ENCODE peak calls at places on chromosomes 2 and 18, in ten cellular contexts. X is effector memory CD4-positive, alpha-beta T cell; K is spleen; V is naive thymus-derived CD4-positive, alpha-beta T cell; S is CD8-positive, alpha-beta T cell; A is CD8-positive, alpha-beta memory T cell; I is AG04450; W is right cardiac atrium; H is PC-3; T is K562. Z is an unnamed sample.

GRCh38 chr2:109087055-109087663 is 41.8 kb upstream of the SH3RF3 start:
- DNase-seq in X (no peak), K (no peak), V (no peak), S (no peak), A (no peak), I (no peak), W (no peak), H (no peak), T (no peak), Z (no peak)

GRCh38 chr2:205405752-205406151 is 276.5 kb upstream of the NRP2 start:
- DNase-seq in X (no peak), K (no peak), V (no peak), S (no peak), A (no peak), I (peak; percentile 72), W (no peak), H (peak; percentile 64), T (no peak), Z (no peak)

GRCh38 chr2:37367310-37367709 is 22.9 kb downstream of the QPCT start:
- DNase-seq in X (no peak), K (no peak), V (no peak), S (no peak), A (no peak), I (no peak), W (no peak), H (no peak), T (no peak), Z (no peak)

GRCh38 chr2:160308915-160309314 is 108.8 kb upstream of the ITGB6 start:
- DNase-seq in X (no peak), K (no peak), V (no peak), S (no peak), A (no peak), I (no peak), W (no peak), H (peak; percentile 64), T (no peak), Z (no peak)

GRCh38 chr18:47756364-47757016 is 174.0 kb downstream of the SMAD2 start:
- DNase-seq in X (peak; percentile 14), K (peak; percentile 85), V (peak; percentile 13), S (no peak), A (no peak), I (no peak), W (peak; percentile 78), H (peak; percentile 51), T (peak; percentile 56), Z (no peak)

GRCh38 chr18:52341617-52342381 is 1.8 kb downstream of the DCC start:
- DNase-seq in X (no peak), K (no peak), V (no peak), S (no peak), A (no peak), I (no peak), W (peak; percentile 29), H (no peak), T (no peak), Z (peak; percentile 60)

GRCh38 chr2:203949228-203949627 is 12.7 kb downstream of the ICOS start:
- DNase-seq in X (no peak), K (no peak), V (no peak), S (no peak), A (peak; percentile 49), I (no peak), W (no peak), H (peak; percentile 10), T (no peak), Z (no peak)

GRCh38 chr2:58991357-58991756 is 750.2 kb upstream of the FANCL start:
- DNase-seq in X (no peak), K (no peak), V (no peak), S (no peak), A (no peak), I (no peak), W (no peak), H (no peak), T (no peak), Z (no peak)

GRCh38 chr2:15840173-15840572 is 100.2 kb upstream of the MYCN start:
- DNase-seq in X (no peak), K (no peak), V (no peak), S (no peak), A (no peak), I (no peak), W (no peak), H (peak; percentile 56), T (no peak), Z (no peak)

GRCh38 chr2:3470166-3470651 is 49.1 kb downstream of the ADI1 start:
- DNase-seq in X (no peak), K (peak; percentile 45), V (no peak), S (no peak), A (no peak), I (peak; percentile 76), W (peak; percentile 95), H (no peak), T (no peak), Z (peak; percentile 43)

GRCh38 chr2:127185093-127185492 is 35.0 kb downstream of the CYP27C1 start:
- DNase-seq in X (no peak), K (peak; percentile 69), V (no peak), S (peak; percentile 42), A (no peak), I (no peak), W (no peak), H (no peak), T (peak; percentile 33), Z (no peak)

GRCh38 chr2:141641462-141641861 is 489.4 kb downstream of the LRP1B start:
- DNase-seq in X (no peak), K (no peak), V (no peak), S (no peak), A (no peak), I (no peak), W (no peak), H (peak; percentile 85), T (no peak), Z (no peak)

GRCh38 chr2:170307988-170308387 is 130.0 kb downstream of the MYO3B start:
- DNase-seq in X (no peak), K (no peak), V (no peak), S (no peak), A (no peak), I (no peak), W (no peak), H (no peak), T (no peak), Z (no peak)

GRCh38 chr2:158953454-158953853 is 15.0 kb upstream of the TANC1 start:
- DNase-seq in X (no peak), K (no peak), V (no peak), S (no peak), A (no peak), I (no peak), W (no peak), H (peak; percentile 3), T (no peak), Z (no peak)

GRCh38 chr2:37105150-37105549 is 20.8 kb downstream of the GPATCH11 start:
- DNase-seq in X (no peak), K (no peak), V (no peak), S (no peak), A (no peak), I (no peak), W (no peak), H (no peak), T (no peak), Z (no peak)

GRCh38 chr18:9876867-9877654 is 8.7 kb upstream of the TXNDC2 start:
- DNase-seq in X (no peak), K (no peak), V (no peak), S (no peak), A (no peak), I (peak; percentile 78), W (no peak), H (peak; percentile 13), T (peak; percentile 98), Z (no peak)

GRCh38 chr2:158967114-158967730 is 1.2 kb upstream of the TANC1 start:
- DNase-seq in X (no peak), K (no peak), V (no peak), S (no peak), A (no peak), I (no peak), W (peak; percentile 70), H (no peak), T (no peak), Z (peak; percentile 58)

DNA sequence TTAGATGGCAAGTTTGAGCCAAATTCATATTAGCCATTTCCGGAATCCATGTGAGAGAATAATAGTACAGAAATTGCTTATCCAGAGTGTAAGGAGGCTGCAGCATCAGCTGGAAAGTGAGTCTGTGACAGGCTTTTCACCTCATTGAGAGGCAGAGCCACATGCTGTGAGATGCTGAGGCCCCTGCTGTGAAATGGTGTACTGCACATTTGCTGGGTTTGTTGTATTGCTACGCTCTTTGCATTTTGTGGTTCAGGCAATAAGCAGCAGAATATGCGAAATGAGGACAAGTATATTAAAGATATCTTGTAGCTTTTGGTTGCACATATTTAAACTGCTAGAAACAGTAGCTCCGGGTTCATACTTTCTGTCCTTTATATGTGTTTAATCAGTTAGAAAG is 37.0 kb downstream of the NABP1 start:
- DNase-seq in X (no peak), K (no peak), V (no peak), S (no peak), A (no peak), I (no peak), W (no peak), H (no peak), T (no peak), Z (no peak)
- H3K27ac ChIP-seq in X (no peak overlapping the region), K (no peak overlapping the region), V (no peak overlapping the region), S (no peak overlapping the region), A (no peak overlapping the region), I (no peak overlapping the region), W (no peak overlapping the region), H (no peak overlapping the region), T (no peak overlapping the region), Z (no peak overlapping the region)

DNA sequence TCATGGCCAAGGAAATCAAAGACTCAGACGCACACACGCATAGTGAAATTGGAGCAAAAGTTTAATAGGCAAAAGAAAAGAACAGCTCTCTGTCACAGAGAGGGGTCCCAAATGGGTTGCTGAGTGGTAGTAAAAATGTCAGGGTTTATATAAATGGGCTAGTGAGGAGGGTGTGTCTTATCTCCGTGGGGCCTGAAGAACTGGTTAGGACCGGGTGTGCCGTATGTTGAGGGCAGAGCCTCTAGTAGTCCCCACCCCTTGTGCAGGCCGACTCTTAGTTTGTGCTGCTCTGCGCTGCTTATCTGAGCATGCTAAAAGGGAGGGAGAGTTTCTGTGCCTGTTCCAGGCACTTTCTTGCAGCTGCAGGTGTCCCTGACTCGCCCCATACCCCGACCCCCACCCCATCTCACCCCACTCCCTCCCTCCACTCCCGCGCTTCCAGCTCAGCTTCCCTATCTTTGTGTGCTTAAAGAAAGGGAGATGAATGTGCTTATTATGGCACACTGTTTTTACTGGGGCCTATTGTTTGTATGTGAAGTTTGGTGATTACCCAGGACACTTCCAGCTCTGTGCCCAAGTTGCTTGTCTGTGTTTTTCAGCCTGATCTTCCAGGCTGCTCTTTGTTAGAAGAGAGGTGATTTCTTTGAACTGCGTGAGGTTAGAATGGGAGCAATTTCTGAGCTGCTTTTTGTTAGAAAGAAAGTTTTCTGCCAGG is 167.4 kb downstream of the SPAG16 start:
- DNase-seq in X (no peak), K (no peak), V (no peak), S (no peak), A (no peak), I (no peak), W (peak; percentile 22), H (no peak), T (no peak), Z (no peak)
- H3K27ac ChIP-seq in X (no peak overlapping the region), K (no peak overlapping the region), V (no peak overlapping the region), S (no peak overlapping the region), A (no peak overlapping the region), I (no peak overlapping the region), W (no peak overlapping the region), H (no peak overlapping the region), T (no peak overlapping the region), Z (no peak overlapping the region)

GRCh38 chr2:39466311-39466710 is 29.2 kb upstream of the MAP4K3 start:
- DNase-seq in X (no peak), K (no peak), V (no peak), S (no peak), A (no peak), I (no peak), W (no peak), H (no peak), T (no peak), Z (no peak)
- H3K27ac ChIP-seq in X (no peak overlapping the region), K (no peak overlapping the region), V (no peak overlapping the region), S (no peak overlapping the region), A (no peak overlapping the region), I (no peak overlapping the region), W (no peak overlapping the region), H (no peak overlapping the region), T (no peak overlapping the region), Z (no peak overlapping the region)

GRCh38 chr2:154425999-154426398 is 272.5 kb upstream of the KCNJ3 start:
- DNase-seq in X (no peak), K (no peak), V (no peak), S (no peak), A (no peak), I (no peak), W (peak; percentile 56), H (no peak), T (no peak), Z (no peak)
- H3K27ac ChIP-seq in X (no peak overlapping the region), K (no peak overlapping the region), V (no peak overlapping the region), S (no peak overlapping the region), A (no peak overlapping the region), I (no peak overlapping the region), W (no peak overlapping the region), H (no peak overlapping the region), T (no peak overlapping the region), Z (no peak overlapping the region)

Z was measured in caudate nucleus.